ENCODE peak calls at places on chromosomes 13 and 19, in seven cellular contexts. G is heart left ventricle; D is Peyer's patch; H is adrenal gland; V is uterus; A is tibial artery; B is CD8-positive, alpha-beta T cell. T is an unnamed sample.
A peak's percentile ranks its signal among the peaks of the same experiment; 100 is the strongest.

GRCh38 chr13:87925006-87925405 is 253.8 kb downstream of the SLITRK5 start:
- DNase-seq in G (no peak), D (no peak), H (no peak), V (no peak), A (no peak), B (no peak), T (no peak)

GRCh38 chr13:46622918-46623256 is 69.9 kb downstream of the LRCH1 start:
- DNase-seq in G (peak; percentile 50), D (no peak), H (peak; percentile 65), V (peak; percentile 65), A (peak; percentile 65), B (no peak), T (no peak)

GRCh38 chr13:100089633-100090032 is 740 bp downstream of the PCCA start:
- DNase-seq in G (no peak), D (no peak), H (no peak), V (no peak), A (no peak), B (no peak), T (no peak)

GRCh38 chr19:46784262-46785053 is 3.9 kb downstream of the SLC1A5 start:
- DNase-seq in G (peak; percentile 56), D (peak; percentile 65), H (peak; percentile 26), V (peak; percentile 83), A (peak; percentile 75), B (peak; percentile 40), T (peak; percentile 18)

GRCh38 chr13:24005711-24006281 is 108.5 kb upstream of the C1QTNF9B start:
- DNase-seq in G (no peak), D (no peak), H (no peak), V (no peak), A (no peak), B (no peak), T (no peak)

GRCh38 chr19:12937243-12938053 is 961 bp upstream of the CALR start:
- DNase-seq in G (no peak), D (peak; percentile 49), H (no peak), V (no peak), A (peak; percentile 57), B (peak; percentile 20), T (no peak)

GRCh38 chr13:21767032-21767431 is 96.2 kb downstream of the FGF9 start:
- DNase-seq in G (no peak), D (no peak), H (no peak), V (no peak), A (no peak), B (no peak), T (no peak)

GRCh38 chr19:51687791-51688664 is 5.1 kb upstream of the SPACA6 start:
- DNase-seq in G (peak; percentile 70), D (no peak), H (peak; percentile 69), V (peak; percentile 68), A (peak; percentile 68), B (no peak), T (no peak)

GRCh38 chr13:59951011-59951410 is 212.7 kb downstream of the DIAPH3 start:
- DNase-seq in G (no peak), D (no peak), H (no peak), V (no peak), A (no peak), B (no peak), T (no peak)

GRCh38 chr19:51547397-51548212 is 16.1 kb upstream of the SIGLEC6 start:
- DNase-seq in G (no peak), D (no peak), H (no peak), V (no peak), A (no peak), B (no peak), T (no peak)

GRCh38 chr13:44719857-44720671 is 143.9 kb upstream of the TSC22D1 start:
- DNase-seq in G (no peak), D (no peak), H (no peak), V (no peak), A (peak; percentile 35), B (no peak), T (no peak)

GRCh38 chr13:31824705-31825512 is 85.6 kb downstream of the RXFP2 start:
- DNase-seq in G (no peak), D (no peak), H (no peak), V (no peak), A (no peak), B (no peak), T (no peak)
- TF ChIP-seq CTCF in G (peak; percentile 57), D (no peak), H (no peak), V (peak; percentile 24), A (peak; percentile 43), B (no peak), T (peak; percentile 17)

GRCh38 chr19:7885818-7886217 is 2.5 kb upstream of the LRRC8E start:
- DNase-seq in G (no peak), D (no peak), H (no peak), V (no peak), A (no peak), B (no peak), T (no peak)

GRCh38 chr19:7887408-7888144 is 734 bp upstream of the LRRC8E start:
- DNase-seq in G (no peak), D (no peak), H (no peak), V (no peak), A (no peak), B (no peak), T (no peak)

GRCh38 chr19:7881910-7882309 is 6.4 kb upstream of the LRRC8E start:
- DNase-seq in G (no peak), D (no peak), H (no peak), V (no peak), A (no peak), B (no peak), T (no peak)

GRCh38 chr19:7883105-7883504 is 5.2 kb upstream of the LRRC8E start:
- DNase-seq in G (no peak), D (no peak), H (no peak), V (no peak), A (no peak), B (no peak), T (no peak)

GRCh38 chr19:7883796-7884570 is 4.3 kb upstream of the LRRC8E start:
- DNase-seq in G (no peak), D (no peak), H (no peak), V (no peak), A (no peak), B (no peak), T (no peak)
- H3K27ac ChIP-seq in G (no peak overlapping the region), D (no peak overlapping the region), H (no peak overlapping the region), V (no peak overlapping the region), A (no peak overlapping the region), B (no peak overlapping the region), T (no peak overlapping the region)

GRCh38 chr19:49570997-49571676 is 9.2 kb downstream of the NOSIP start:
- DNase-seq in G (no peak), D (no peak), H (no peak), V (no peak), A (no peak), B (peak; percentile 35), T (no peak)
- TF ChIP-seq CTCF in G (peak; percentile 31), D (peak; percentile 6), H (no peak), V (no peak), A (no peak), B (no peak), T (peak; percentile 57)

GRCh38 chr19:3673506-3674439 is 26.5 kb downstream of the PIP5K1C start:
- DNase-seq in G (no peak), D (no peak), H (no peak), V (no peak), A (no peak), B (no peak), T (no peak)
- H3K27ac ChIP-seq in G (no peak overlapping the region), D (no peak overlapping the region), H (no peak overlapping the region), V (peak overlapping the region; percentile 98), A (peak overlapping the region; percentile 99), B (no peak overlapping the region), T (no peak overlapping the region)

DNA sequence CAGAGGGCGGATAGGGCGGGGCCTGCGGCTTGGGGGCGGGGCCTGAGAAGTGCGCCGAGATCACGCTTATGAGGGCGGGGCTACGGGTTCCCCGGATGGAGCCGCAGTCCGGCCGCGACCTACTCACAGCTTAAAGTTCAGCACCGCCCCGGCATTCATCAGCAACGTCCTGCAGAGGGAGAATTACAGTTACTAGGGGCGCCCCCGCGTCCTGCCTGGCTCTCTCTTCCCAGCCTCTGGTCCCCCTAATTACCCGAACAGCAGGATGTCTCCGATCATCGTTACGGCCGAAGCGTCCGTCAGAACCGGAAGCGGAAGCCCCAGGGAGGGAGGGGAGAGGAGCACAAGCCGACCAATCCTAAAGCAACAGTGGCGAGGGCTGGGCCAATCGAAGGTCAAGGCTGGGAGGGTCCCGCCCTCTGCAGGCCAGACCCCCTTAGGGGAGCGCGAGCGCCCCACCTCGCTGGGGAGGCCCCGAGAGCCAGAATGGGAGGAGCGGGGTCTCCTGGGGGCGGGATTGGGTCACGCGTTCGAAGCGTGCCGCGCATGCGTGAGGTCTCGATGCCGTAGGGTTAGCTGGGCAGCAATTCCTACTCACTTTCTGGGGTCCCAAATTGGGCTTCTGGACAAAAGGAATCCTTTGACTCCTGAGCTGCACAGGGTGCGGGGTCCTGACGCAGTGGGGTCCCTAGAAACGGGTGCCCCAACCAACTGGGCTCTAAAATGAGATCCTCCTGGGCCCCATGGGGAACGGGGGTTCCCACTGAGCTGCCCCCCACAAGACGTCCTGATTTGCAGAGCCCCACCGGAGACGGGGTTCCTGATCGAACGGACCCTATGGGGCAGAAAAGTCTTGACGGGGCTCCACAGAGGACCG is at the start of gene SMIM7:
- DNase-seq in G (peak; percentile 98), D (peak; percentile 97), H (peak; percentile 98), V (peak; percentile 99), A (peak; percentile 98), B (peak; percentile 99), T (peak; percentile 98)
- TF ChIP-seq CTCF in G (peak; percentile 36), D (peak; percentile 5), H (peak; percentile 26), V (no peak), A (no peak), B (no peak), T (no peak)

DNA sequence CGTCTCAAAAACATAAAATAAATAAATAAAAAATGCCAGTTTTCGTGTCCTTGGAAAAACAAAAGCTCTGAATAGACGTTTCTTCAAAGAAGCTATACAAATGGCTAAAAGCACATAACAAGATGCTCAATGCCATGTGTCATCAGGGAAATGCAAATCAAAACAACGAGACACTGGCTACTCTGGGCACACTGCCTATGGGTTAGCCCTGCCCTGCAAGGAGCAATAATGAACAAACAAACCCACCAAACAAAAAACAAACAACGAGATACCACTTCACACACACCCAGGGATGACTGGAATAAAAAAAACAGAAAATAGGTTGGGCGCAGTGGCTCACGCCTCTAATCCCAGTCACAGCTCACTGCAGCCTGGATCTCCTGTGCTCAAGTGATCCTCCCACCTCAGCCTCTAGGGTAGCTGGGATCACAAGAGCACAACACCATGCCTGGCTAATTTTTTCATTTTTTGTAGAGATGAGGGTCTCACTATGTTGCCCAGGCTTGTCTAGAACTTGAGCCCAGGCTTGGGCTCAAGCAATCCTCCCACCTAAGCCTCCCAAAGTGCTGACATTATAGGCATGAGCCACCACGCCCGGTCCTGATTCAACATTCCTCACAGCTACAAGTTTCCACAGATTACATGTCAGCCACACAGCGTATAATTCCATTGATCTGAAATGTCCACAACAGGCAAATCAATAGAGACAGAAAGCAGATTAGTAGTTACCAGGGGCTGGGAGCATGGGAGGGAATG is 15.5 kb upstream of the ISYNA1 start:
- DNase-seq in G (no peak), D (no peak), H (no peak), V (no peak), A (no peak), B (no peak), T (no peak)
- H3K27ac ChIP-seq in G (no peak overlapping the region), D (no peak overlapping the region), H (no peak overlapping the region), V (no peak overlapping the region), A (no peak overlapping the region), B (no peak overlapping the region), T (no peak overlapping the region)

GRCh38 chr19:49817964-49818690 is at the start of gene MED25:
- DNase-seq in G (peak; percentile 89), D (peak; percentile 74), H (peak; percentile 89), V (peak; percentile 87), A (peak; percentile 80), B (peak; percentile 87), T (peak; percentile 83)
- TF ChIP-seq CTCF in G (peak; percentile 21), D (peak; percentile 54), H (peak; percentile 38), V (peak; percentile 52), A (peak; percentile 55), B (peak; percentile 19), T (peak; percentile 38)

T was measured in CD4-positive, alpha-beta T cell.